ENCODE peak calls at places on chromosomes 12 and 14, in seven cellular contexts. Z, X, F, R, W, J and U are unnamed samples.

GRCh38 chr12:99976762-99977161 is 8.0 kb downstream of the ANKS1B start:
- DNase-seq in F (no peak), W (no peak), R (no peak), X (no peak), Z (no peak), J (no peak), U (no peak)

GRCh38 chr14:57686317-57686716 is 179.6 kb downstream of the SLC35F4 start:
- DNase-seq in Z (no peak), J (no peak), W (no peak), F (no peak), X (no peak), R (peak), U (no peak)

GRCh38 chr12:24902521-24903304 is 46.2 kb downstream of the BCAT1 start:
- DNase-seq in X (peak), W (no peak), F (no peak), R (no peak), Z (peak), J (peak), U (peak)

GRCh38 chr12:76242813-76243540 is 105.2 kb downstream of the BBS10 start:
- DNase-seq in R (no peak), J (no peak), F (no peak), Z (no peak), X (no peak), W (no peak), U (no peak)

GRCh38 chr12:26473291-26473690 is 277.9 kb downstream of the SSPN start:
- DNase-seq in J (peak), Z (no peak), F (no peak), W (no peak), X (peak), R (no peak), U (peak)

GRCh38 chr14:99510556-99511139 is 29.4 kb downstream of the CCNK start:
- DNase-seq in W (no peak), R (no peak), F (no peak), J (no peak), X (no peak), Z (no peak), U (no peak)

GRCh38 chr12:20627001-20627588 is 68.0 kb upstream of the SLCO1C1 start:
- DNase-seq in W (no peak), X (no peak), F (no peak), Z (no peak), R (no peak), J (no peak), U (no peak)

GRCh38 chr12:65685514-65685913 is 138.8 kb upstream of the HMGA2 start:
- DNase-seq in J (no peak), F (peak), W (peak), Z (no peak), X (no peak), R (no peak), U (no peak)

GRCh38 chr14:104827173-104828055 is 26.5 kb downstream of the ZBTB42 start:
- DNase-seq in W (peak), R (no peak), Z (peak), X (no peak), J (peak), F (peak), U (peak)

GRCh38 chr14:90242444-90242843 is 13.9 kb upstream of the PSMC1 start:
- DNase-seq in J (no peak), R (no peak), F (no peak), W (no peak), Z (no peak), X (no peak), U (no peak)

GRCh38 chr14:46540986-46541385 is 110.6 kb downstream of the RPL10L start:
- DNase-seq in W (no peak), J (no peak), R (no peak), F (no peak), Z (no peak), X (no peak), U (no peak)

GRCh38 chr12:93484315-93484981 is 17.1 kb downstream of the MRPL42 start:
- DNase-seq in X (no peak), J (no peak), R (no peak), W (peak), Z (no peak), F (peak), U (no peak)

GRCh38 chr14:92650581-92651105 is 97.8 kb downstream of the LGMN start:
- DNase-seq in R (no peak), W (no peak), F (no peak), X (no peak), Z (no peak), J (no peak), U (no peak)

GRCh38 chr12:67909091-67909531 is 80.1 kb upstream of the IFNG-AS1 start:
- DNase-seq in R (no peak), X (no peak), F (peak), Z (no peak), J (no peak), W (no peak), U (no peak)

GRCh38 chr12:50024804-50025186 is 499 bp downstream of the RACGAP1 start:
- DNase-seq in W (peak), X (no peak), F (no peak), J (no peak), Z (no peak), R (no peak), U (no peak)

GRCh38 chr14:105841022-105842009 is 314.9 kb downstream of the TMEM121 start:
- DNase-seq in Z (no peak), F (no peak), R (no peak), J (no peak), W (no peak), X (no peak), U (no peak)

GRCh38 chr12:104763163-104763805 is 194.8 kb downstream of the SLC41A2 start:
- DNase-seq in X (no peak), Z (no peak), J (no peak), R (no peak), W (no peak), F (peak), U (no peak)

GRCh38 chr12:85182699-85183098 is 97.3 kb upstream of the ALX1 start:
- DNase-seq in R (no peak), J (no peak), W (peak), F (no peak), Z (no peak), X (no peak), U (no peak)

GRCh38 chr14:51328089-51328941 is 88.3 kb downstream of the TMX1 start:
- DNase-seq in F (peak), W (peak), R (no peak), Z (peak), X (no peak), J (no peak), U (no peak)

GRCh38 chr14:99038401-99038800 is 233.6 kb downstream of the BCL11B start:
- DNase-seq in W (peak), J (no peak), Z (no peak), R (no peak), X (no peak), F (peak), U (no peak)

GRCh38 chr12:26938660-26939185 is 453 bp downstream of the FGFR1OP2 start:
- DNase-seq in W (no peak), R (no peak), X (peak), Z (peak), F (no peak), J (no peak), U (no peak)

GRCh38 chr14:64604854-64605253 is 55.1 kb downstream of the PPP1R36 start:
- DNase-seq in Z (no peak), X (no peak), R (no peak), J (no peak), W (no peak), F (no peak), U (no peak)

GRCh38 chr12:27289414-27289813 is 43.2 kb upstream of the BMAL2 start:
- DNase-seq in X (no peak), J (no peak), R (no peak), W (no peak), F (no peak), Z (no peak), U (no peak)

GRCh38 chr12:12048266-12048665 is 22.5 kb upstream of the BCL2L14 start:
- DNase-seq in F (no peak), X (no peak), J (no peak), W (no peak), R (no peak), Z (no peak), U (no peak)

GRCh38 chr14:61444215-61444768 is 122.9 kb downstream of the PRKCH start:
- DNase-seq in F (no peak), X (no peak), W (no peak), J (no peak), R (no peak), Z (peak), U (no peak)